ENCODE peak calls at places on chromosomes 6 and 20, in ten cellular contexts. U is pancreas; J is kidney; H is fibroblast of lung; E is neuronal stem cell; Z is Peyer's patch; W is cardiac muscle cell; A is left ventricle myocardium inferior; K is CD8-positive, alpha-beta T cell; M is DND-41. T is an unnamed sample. For H3K4me1, the result is how much of the 10 kb centered on the place peaks cover.

GRCh38 chr6:113405326-113406050 is 451.7 kb upstream of the MARCKS start:
- DNase-seq in U (no peak), J (no peak), H (no peak), E (no peak), Z (no peak), W (no peak), A (no peak), K (no peak), M (no peak), T (no peak)

GRCh38 chr20:49385471-49385870 is 97.0 kb downstream of the KCNB1 start:
- DNase-seq in U (no peak), J (no peak), H (peak), E (no peak), Z (no peak), W (peak), A (no peak), K (no peak), M (peak), T (peak)

GRCh38 chr6:136921936-136922679 is at the start of gene SLC35D3:
- DNase-seq in U (peak), J (no peak), H (peak), E (peak), Z (no peak), W (peak), A (no peak), K (no peak), M (no peak), T (peak)

GRCh38 chr20:39116020-39116419 is 153.9 kb downstream of the DHX35 start:
- DNase-seq in U (no peak), J (no peak), H (no peak), E (no peak), Z (no peak), W (no peak), A (no peak), K (no peak), M (no peak), T (peak)

GRCh38 chr6:390914-391558 is 516 bp upstream of the IRF4 start:
- DNase-seq in U (peak), J (no peak), H (peak), E (peak), Z (peak), W (no peak), A (no peak), K (no peak), M (no peak), T (no peak)

GRCh38 chr6:142297996-142298753 is 3.6 kb upstream of the ADGRG6 start:
- DNase-seq in U (no peak), J (no peak), H (peak), E (no peak), Z (no peak), W (no peak), A (no peak), K (no peak), M (no peak), T (no peak)

GRCh38 chr6:1481326-1481725 is 92.0 kb downstream of the FOXF2 start:
- DNase-seq in U (no peak), J (no peak), H (peak), E (no peak), Z (no peak), W (no peak), A (no peak), K (no peak), M (no peak), T (no peak)

GRCh38 chr6:16953905-16954304 is 147.9 kb upstream of the STMND1 start:
- DNase-seq in U (no peak), J (no peak), H (no peak), E (no peak), Z (no peak), W (no peak), A (no peak), K (no peak), M (no peak), T (no peak)

GRCh38 chr20:59579404-59580207 is 24.7 kb upstream of the PHACTR3 start:
- DNase-seq in U (no peak), J (no peak), H (no peak), E (no peak), Z (no peak), W (no peak), A (no peak), K (no peak), M (no peak), T (no peak)

GRCh38 chr6:16136536-16137450 is 7.9 kb downstream of the MYLIP start:
- DNase-seq in U (no peak), J (no peak), H (peak), E (no peak), Z (no peak), W (no peak), A (no peak), K (peak), M (no peak), T (no peak)

GRCh38 chr6:4908062-4908461 is 95.8 kb downstream of the RPP40 start:
- DNase-seq in U (no peak), J (no peak), H (no peak), E (no peak), Z (no peak), W (no peak), A (no peak), K (no peak), M (no peak), T (no peak)

GRCh38 chr6:84508981-84509380 is 255.4 kb downstream of the TBX18 start:
- DNase-seq in U (no peak), J (no peak), H (peak), E (no peak), Z (no peak), W (no peak), A (no peak), K (no peak), M (no peak), T (no peak)

GRCh38 chr20:1761116-1761515 is 103.5 kb upstream of the SIRPG start:
- DNase-seq in U (no peak), J (no peak), H (peak), E (no peak), Z (no peak), W (no peak), A (no peak), K (no peak), M (no peak), T (no peak)

GRCh38 chr6:33634203-33634727 is 13.1 kb downstream of the ITPR3 start:
- DNase-seq in U (no peak), J (peak), H (no peak), E (no peak), Z (no peak), W (peak), A (no peak), K (no peak), M (no peak), T (no peak)

GRCh38 chr6:106056060-106056737 is 29.9 kb upstream of the PRDM1 start:
- DNase-seq in U (no peak), J (no peak), H (no peak), E (no peak), Z (no peak), W (no peak), A (no peak), K (no peak), M (peak), T (no peak)

GRCh38 chr20:48923149-48923718 is 1.7 kb downstream of the ARFGEF2 start:
- DNase-seq in U (no peak), J (no peak), H (no peak), E (no peak), Z (no peak), W (no peak), A (no peak), K (no peak), M (no peak), T (no peak)

GRCh38 chr20:59470521-59470920 is 133.8 kb upstream of the PHACTR3 start:
- DNase-seq in U (no peak), J (no peak), H (no peak), E (no peak), Z (no peak), W (no peak), A (no peak), K (no peak), M (no peak), T (no peak)

GRCh38 chr20:21395666-21396044 is 1.7 kb downstream of the NKX2-4 start:
- DNase-seq in U (no peak), J (peak), H (peak), E (no peak), Z (no peak), W (no peak), A (no peak), K (peak), M (no peak), T (no peak)

GRCh38 chr6:17012421-17013225 is 89.2 kb upstream of the STMND1 start:
- DNase-seq in U (no peak), J (no peak), H (peak), E (no peak), Z (no peak), W (peak), A (no peak), K (no peak), M (no peak), T (peak)

GRCh38 chr20:44123874-44124535 is 63.0 kb downstream of the JPH2 start:
- DNase-seq in U (no peak), J (no peak), H (no peak), E (no peak), Z (no peak), W (no peak), A (no peak), K (no peak), M (no peak), T (no peak)

GRCh38 chr20:48763183-48764030 is 64.4 kb downstream of the PREX1 start:
- DNase-seq in U (no peak), J (peak), H (no peak), E (peak), Z (no peak), W (no peak), A (peak), K (no peak), M (no peak), T (no peak)

GRCh38 chr6:149271348-149272340 is 45.9 kb upstream of the TAB2 start:
- DNase-seq in U (no peak), J (no peak), H (peak), E (no peak), Z (peak), W (no peak), A (no peak), K (peak), M (no peak), T (no peak)

GRCh38 chr6:106014930-106015329 is 71.2 kb upstream of the PRDM1 start:
- DNase-seq in U (no peak), J (no peak), H (no peak), E (no peak), Z (no peak), W (no peak), A (no peak), K (no peak), M (no peak), T (no peak)

GRCh38 chr20:63580796-63581461 is 6.9 kb upstream of the HELZ2 start:
- DNase-seq in U (no peak), J (no peak), H (peak), E (no peak), Z (peak), W (peak), A (no peak), K (peak), M (peak), T (peak)

GRCh38 chr6:148758492-148758891 is 11.7 kb downstream of the UST start:
- DNase-seq in U (peak), J (no peak), H (no peak), E (no peak), Z (peak), W (no peak), A (no peak), K (no peak), M (peak), T (no peak)

GRCh38 chr6:153024401-153025017 is 22.0 kb upstream of the MTRF1L start:
- DNase-seq in U (peak), J (no peak), H (peak), E (peak), Z (no peak), W (peak), A (no peak), K (peak), M (peak), T (peak)

GRCh38 chr6:88599561-88599960 is 363.9 kb downstream of the RNGTT start:
- DNase-seq in U (no peak), J (no peak), H (no peak), E (no peak), Z (no peak), W (no peak), A (no peak), K (no peak), M (no peak), T (no peak)

GRCh38 chr20:16191496-16191895 is 381.8 kb downstream of the KIF16B start:
- DNase-seq in U (no peak), J (no peak), H (no peak), E (no peak), Z (no peak), W (no peak), A (no peak), K (no peak), M (no peak), T (no peak)

GRCh38 chr6:166757226-166758135 is 130.4 kb upstream of the RPS6KA2 start:
- DNase-seq in U (no peak), J (no peak), H (peak), E (no peak), Z (no peak), W (peak), A (no peak), K (no peak), M (peak), T (no peak)

GRCh38 chr6:138162104-138162946 is 586 bp downstream of the ARFGEF3 start:
- DNase-seq in U (peak), J (no peak), H (peak), E (no peak), Z (no peak), W (peak), A (no peak), K (no peak), M (no peak), T (peak)

GRCh38 chr6:89987830-89988229 is 93.6 kb downstream of the GJA10 start:
- DNase-seq in U (no peak), J (no peak), H (no peak), E (no peak), Z (no peak), W (no peak), A (no peak), K (no peak), M (no peak), T (no peak)

GRCh38 chr6:54426995-54427394 is 118.8 kb downstream of the TINAG start:
- DNase-seq in U (no peak), J (no peak), H (no peak), E (no peak), Z (no peak), W (no peak), A (no peak), K (no peak), M (no peak), T (no peak)

GRCh38 chr6:108114861-108115597 is 40.5 kb upstream of the OSTM1 start:
- DNase-seq in U (peak), J (peak), H (peak), E (peak), Z (no peak), W (peak), A (peak), K (no peak), M (peak), T (peak)

GRCh38 chr6:91705646-91706045 is 1118.8 kb upstream of the MAP3K7 start:
- DNase-seq in U (no peak), J (no peak), H (peak), E (no peak), Z (no peak), W (no peak), A (no peak), K (no peak), M (no peak), T (peak)

GRCh38 chr6:142152731-142153130 is 5.7 kb downstream of the VTA1 start:
- DNase-seq in U (no peak), J (no peak), H (peak), E (no peak), Z (no peak), W (no peak), A (no peak), K (no peak), M (no peak), T (no peak)

GRCh38 chr20:36107881-36108280 is 46.7 kb upstream of the EPB41L1 start:
- DNase-seq in U (no peak), J (no peak), H (no peak), E (no peak), Z (no peak), W (no peak), A (no peak), K (no peak), M (no peak), T (no peak)

GRCh38 chr20:36104856-36105255 is 49.7 kb upstream of the EPB41L1 start:
- DNase-seq in U (no peak), J (no peak), H (no peak), E (no peak), Z (no peak), W (no peak), A (no peak), K (no peak), M (no peak), T (no peak)

GRCh38 chr20:36105731-36106226 is 48.8 kb upstream of the EPB41L1 start:
- DNase-seq in U (peak), J (peak), H (no peak), E (no peak), Z (no peak), W (no peak), A (no peak), K (no peak), M (no peak), T (no peak)

GRCh38 chr20:36104244-36104643 is 50.3 kb upstream of the EPB41L1 start:
- DNase-seq in U (no peak), J (no peak), H (no peak), E (no peak), Z (no peak), W (no peak), A (no peak), K (no peak), M (no peak), T (no peak)

DNA sequence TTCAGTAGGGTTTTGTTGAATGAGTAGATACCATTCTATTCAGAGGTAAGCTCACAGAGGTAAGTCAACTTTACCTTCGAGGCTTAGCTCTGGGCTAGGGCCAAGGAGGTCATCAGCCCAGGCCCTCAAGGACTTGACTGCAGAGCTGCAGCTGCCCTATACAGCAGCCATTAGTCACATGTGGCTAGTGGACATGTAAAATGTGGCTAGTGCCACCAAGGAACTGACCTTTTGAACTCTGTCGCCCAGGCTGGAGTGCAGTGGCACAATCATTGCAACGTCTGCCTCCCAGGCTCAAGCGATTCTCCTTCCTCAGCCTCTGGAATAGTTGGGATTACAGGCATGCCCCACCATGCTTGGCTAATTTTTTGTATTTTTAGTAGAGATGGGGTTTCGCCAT is 47.9 kb upstream of the EPB41L1 start:
- DNase-seq in U (no peak), J (no peak), H (no peak), E (no peak), Z (no peak), W (no peak), A (no peak), K (no peak), M (no peak), T (no peak)
- H3K4me1 ChIP-seq in U (under half), J (under half), H (under half), E (under half), Z (under half), W (under half), A (under half), K (under half), M (under half), T (under half)

GRCh38 chr6:144344651-144345050 is 59.5 kb downstream of the UTRN start:
- DNase-seq in U (no peak), J (no peak), H (no peak), E (no peak), Z (no peak), W (no peak), A (no peak), K (no peak), M (peak), T (no peak)
- H3K4me1 ChIP-seq in U (under half), J (under half), H (under half), E (under half), Z (under half), W (under half), A (half or more), K (half or more), M (half or more), T (under half)

DNA sequence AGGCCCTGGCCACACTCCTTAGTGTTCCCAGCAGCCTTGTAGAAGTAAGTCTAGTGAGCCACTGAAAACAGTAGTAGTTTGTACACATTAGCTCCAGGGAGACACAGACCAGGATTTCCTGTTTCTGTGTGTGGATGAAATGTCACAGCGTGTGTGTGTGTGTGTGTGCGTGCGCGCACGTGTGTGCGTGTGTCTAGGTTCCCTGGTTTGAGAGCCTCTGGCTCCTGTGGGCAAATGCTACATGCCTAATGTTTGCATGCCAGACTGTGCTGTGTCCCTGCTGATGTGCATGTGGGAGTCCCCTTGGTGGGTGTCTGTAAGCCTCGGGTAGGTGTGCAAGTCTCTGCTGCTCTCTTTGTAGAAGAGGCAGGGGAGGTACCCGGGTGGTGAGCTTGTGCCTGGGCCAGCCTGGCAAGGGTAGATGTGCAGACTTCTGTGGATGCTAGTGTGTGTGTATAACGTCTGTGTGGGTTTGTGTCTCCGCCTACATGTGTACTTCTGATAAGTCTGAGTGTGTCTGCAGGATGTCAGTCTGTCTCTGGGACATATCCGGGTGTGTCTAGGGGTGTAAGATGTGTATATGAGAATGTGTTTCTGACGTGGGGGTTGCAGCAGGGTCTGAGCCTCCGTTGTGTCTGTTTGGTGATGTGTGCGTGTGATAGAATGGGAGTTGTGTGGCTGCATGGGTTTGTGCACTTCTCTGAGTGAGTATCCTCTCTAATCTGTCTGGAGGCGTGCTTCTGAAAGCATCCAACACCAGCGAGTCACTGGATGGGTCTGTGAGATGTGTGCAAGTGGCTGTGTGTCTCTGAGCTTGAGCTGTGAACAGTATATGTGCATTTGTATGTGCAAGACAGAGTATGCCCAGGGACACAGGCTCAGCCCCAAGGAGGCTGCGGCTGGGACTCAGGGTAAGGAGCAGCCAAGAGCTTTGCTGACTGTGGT is 19.0 kb upstream of the TLDC2 start:
- DNase-seq in U (no peak), J (no peak), H (no peak), E (no peak), Z (no peak), W (no peak), A (no peak), K (peak), M (peak), T (no peak)
- H3K4me1 ChIP-seq in U (under half), J (under half), H (half or more), E (under half), Z (under half), W (under half), A (half or more), K (under half), M (under half), T (under half)

GRCh38 chr6:48826884-48827701 is 636.0 kb downstream of the MMUT start:
- DNase-seq in U (no peak), J (no peak), H (peak), E (no peak), Z (no peak), W (no peak), A (no peak), K (no peak), M (no peak), T (no peak)
- H3K4me1 ChIP-seq in U (under half), J (under half), H (under half), E (under half), Z (under half), W (under half), A (under half), K (under half), M (under half), T (under half)

GRCh38 chr20:25062841-25063240 is 4.9 kb upstream of the ACSS1 start:
- DNase-seq in U (no peak), J (no peak), H (no peak), E (no peak), Z (no peak), W (no peak), A (no peak), K (no peak), M (no peak), T (no peak)
- H3K4me1 ChIP-seq in U (under half), J (under half), H (under half), E (under half), Z (under half), W (under half), A (under half), K (under half), M (under half), T (under half)

GRCh38 chr20:13426870-13427269 is 205.8 kb downstream of the ISM1 start:
- DNase-seq in U (no peak), J (no peak), H (peak), E (no peak), Z (no peak), W (no peak), A (no peak), K (no peak), M (no peak), T (no peak)
- H3K4me1 ChIP-seq in U (under half), J (under half), H (under half), E (under half), Z (under half), W (under half), A (under half), K (under half), M (under half), T (under half)

T was measured in SJCRH30.